ENCODE peak calls at places on chromosomes 4 and X, in seven cellular contexts. U is right atrium auricular region, G is testis, M is spleen, B is upper lobe of right lung, W is dorsolateral prefrontal cortex, P is left lung. Z is an unnamed sample.
A peak's percentile ranks its signal among the peaks of the same experiment; 100 is the strongest.

GRCh38 chr4:123616970-123617392 is 220.4 kb downstream of the SPRY1 start:
- DNase-seq in U (peak; percentile 82), W (peak; percentile 41), B (no peak), G (peak; percentile 48), M (no peak), P (peak; percentile 28), Z (peak; percentile 77)

GRCh38 chr4:159410076-159410777 is 307.3 kb downstream of the RAPGEF2 start:
- DNase-seq in M (no peak), B (no peak), P (no peak), U (no peak), W (no peak), G (no peak), Z (no peak)

GRCh38 chr4:169243808-169244207 is 26.9 kb downstream of the SH3RF1 start:
- DNase-seq in B (no peak), U (no peak), M (no peak), G (no peak), W (no peak), P (no peak), Z (no peak)

GRCh38 chr4:8353158-8353495 is 83.6 kb downstream of the HTRA3 start:
- DNase-seq in G (no peak), M (no peak), U (no peak), B (no peak), P (no peak), W (peak; percentile 14), Z (no peak)

GRCh38 chr4:186765138-186765537 is 41.5 kb upstream of the FAT1 start:
- DNase-seq in B (no peak), U (no peak), W (no peak), G (no peak), M (no peak), P (no peak), Z (no peak)

GRCh38 chrX:110851780-110852179 is 56.2 kb upstream of the CHRDL1 start:
- DNase-seq in M (no peak), G (no peak), P (no peak), B (no peak), U (no peak), W (no peak), Z (no peak)

GRCh38 chr4:104967034-104967401 is 179.7 kb upstream of the TET2 start:
- DNase-seq in U (no peak), G (no peak), B (no peak), W (no peak), M (no peak), P (no peak), Z (no peak)

GRCh38 chr4:177375372-177375771 is 65.7 kb downstream of the NEIL3 start:
- DNase-seq in B (no peak), P (no peak), U (no peak), G (no peak), W (no peak), M (no peak), Z (no peak)

GRCh38 chr4:183966371-183966770 is 61.3 kb downstream of the STOX2 start:
- DNase-seq in P (no peak), M (no peak), B (no peak), G (no peak), U (no peak), W (no peak), Z (no peak)

GRCh38 chr4:78645853-78646757 is 94.5 kb downstream of the ANXA3 start:
- DNase-seq in B (no peak), P (no peak), W (peak; percentile 52), U (peak; percentile 92), M (no peak), G (peak; percentile 81), Z (peak; percentile 59)

GRCh38 chr4:78766026-78766425 is 10.1 kb upstream of the BMP2K start:
- DNase-seq in M (no peak), U (no peak), W (no peak), P (no peak), G (no peak), B (no peak), Z (no peak)

GRCh38 chr4:78569291-78569821 is 17.8 kb downstream of the ANXA3 start:
- DNase-seq in M (no peak), P (no peak), W (no peak), G (no peak), U (no peak), B (no peak), Z (no peak)

GRCh38 chr4:185916683-185917082 is 104.7 kb upstream of the SORBS2 start:
- DNase-seq in U (no peak), W (no peak), M (no peak), B (no peak), G (no peak), P (no peak), Z (no peak)

GRCh38 chr4:101347267-101347556 is at the start of gene PPP3CA:
- DNase-seq in P (no peak), G (no peak), W (no peak), M (no peak), B (no peak), U (no peak), Z (peak; percentile 78)

GRCh38 chr4:184911310-184911709 is 85.5 kb upstream of the ACSL1 start:
- DNase-seq in W (no peak), G (no peak), U (no peak), B (no peak), P (no peak), M (no peak), Z (no peak)

DNA sequence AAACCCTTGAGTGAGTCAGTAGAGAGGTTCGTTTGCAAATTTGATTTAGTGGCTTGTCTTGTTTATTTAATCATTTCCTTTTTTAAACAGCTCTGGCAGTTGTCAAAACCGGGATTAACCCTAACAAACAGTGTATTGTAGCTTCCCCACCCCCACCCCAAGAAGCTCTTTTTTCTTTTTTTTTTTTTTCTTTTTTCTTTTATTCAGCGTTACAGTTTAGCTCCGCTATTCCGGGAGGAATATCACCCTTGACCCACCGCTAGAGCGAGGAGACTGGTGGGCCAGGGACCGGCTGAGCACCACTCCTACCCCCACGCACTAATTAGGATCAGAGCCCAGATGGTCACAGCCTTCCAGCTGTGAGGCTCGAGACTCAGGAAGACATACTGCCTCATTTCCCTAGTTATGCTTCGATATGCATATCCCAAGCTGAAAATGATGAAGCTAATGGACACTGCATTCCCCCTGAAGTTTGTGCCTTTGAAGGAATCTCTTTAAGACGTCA is 2.0 kb downstream of the PARM1 start:
- DNase-seq in G (peak; percentile 36), U (no peak), M (no peak), B (no peak), P (no peak), W (no peak), Z (no peak)
- H3K4me3 ChIP-seq in G (peak overlapping the region; percentile 79), U (peak overlapping the region; percentile 72), M (peak overlapping the region; percentile 51), B (peak overlapping the region; percentile 65), P (peak overlapping the region; percentile 37), W (peak overlapping the region; percentile 71), Z (peak overlapping the region; percentile 59)

DNA sequence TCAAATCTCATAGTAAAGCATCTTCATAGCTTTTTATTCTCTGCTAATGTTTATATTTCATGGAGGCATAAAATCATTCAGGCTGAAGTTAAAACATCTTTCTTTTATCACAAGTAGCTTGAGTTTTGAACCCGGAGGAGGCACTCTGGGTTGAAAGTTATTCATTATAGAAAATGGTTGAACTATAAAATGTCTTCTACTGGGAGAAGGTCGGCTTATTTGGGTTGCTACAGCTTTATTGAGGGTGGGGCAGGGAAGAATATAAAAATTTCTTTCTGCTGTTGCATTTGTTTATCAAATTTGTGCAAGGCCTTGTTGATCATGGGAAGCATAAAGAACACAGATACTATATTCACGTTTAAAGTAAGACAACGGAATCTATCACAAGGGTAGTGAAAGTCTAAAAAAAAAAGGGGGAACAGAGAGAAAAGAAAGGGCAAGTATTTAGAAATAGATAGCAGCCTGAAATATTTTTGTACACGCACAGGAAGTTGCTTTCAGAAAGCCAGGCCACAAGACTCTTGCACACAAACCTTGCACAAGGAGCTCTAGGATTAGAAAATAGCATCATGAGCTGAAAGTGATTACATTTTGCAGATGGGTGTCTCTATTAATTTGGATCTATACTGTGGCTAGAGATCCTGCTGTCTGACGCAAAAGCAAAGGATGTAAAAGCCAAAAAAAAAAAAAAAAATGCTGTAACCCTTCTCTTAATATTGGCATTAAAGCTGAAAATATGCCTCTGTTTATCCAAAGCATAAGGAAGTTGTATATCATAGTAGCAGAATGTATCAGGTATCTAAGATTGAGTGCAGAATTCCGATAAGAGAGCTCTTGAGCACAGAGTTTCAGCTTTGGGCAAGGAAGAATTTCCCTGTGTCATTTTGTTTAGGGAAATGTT is 37.2 kb upstream of the FAM9C start:
- DNase-seq in B (no peak), M (no peak), W (no peak), U (no peak), G (no peak), P (no peak), Z (no peak)
- H3K27ac ChIP-seq in B (peak overlapping the region; percentile 63), M (peak overlapping the region; percentile 89), W (no peak overlapping the region), U (no peak overlapping the region), G (no peak overlapping the region), P (peak overlapping the region; percentile 55), Z (peak overlapping the region; percentile 58)

DNA sequence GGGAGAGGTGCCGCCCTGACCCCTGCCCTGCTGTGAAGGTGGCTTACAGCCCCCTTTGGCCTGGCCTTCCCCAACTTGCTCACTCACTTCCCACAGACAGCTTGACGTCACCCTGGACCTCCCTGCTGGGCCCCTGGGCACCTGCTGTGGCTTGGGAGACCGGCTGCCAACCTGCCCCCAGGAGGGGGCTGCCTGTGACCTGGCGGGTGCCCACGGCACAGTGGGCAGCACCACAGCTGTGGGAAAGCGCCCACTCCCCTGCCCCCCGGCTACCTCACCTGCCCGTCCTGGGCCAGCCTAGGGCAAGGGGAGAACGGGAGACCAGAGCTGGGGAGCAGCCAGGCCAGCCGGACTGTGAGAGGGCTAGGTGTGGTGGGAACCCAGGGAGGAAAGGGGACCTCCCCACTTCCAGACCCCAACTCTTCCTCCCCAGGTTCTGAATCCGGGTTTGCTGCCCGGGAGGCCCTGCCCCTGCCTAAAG is 2.4 kb upstream of the ZFP92 start:
- DNase-seq in M (peak; percentile 73), G (no peak), W (no peak), P (no peak), B (no peak), U (no peak), Z (no peak)
- TF ChIP-seq CTCF in M (no peak), G (no peak), W (no peak), P (no peak), B (no peak), U (no peak), Z (no peak)

GRCh38 chr4:95596676-95597075 is 47.9 kb upstream of the UNC5C start:
- DNase-seq in U (no peak), G (no peak), B (no peak), P (no peak), M (no peak), W (no peak), Z (no peak)
- H3K4me3 ChIP-seq in U (no peak overlapping the region), G (no peak overlapping the region), B (no peak overlapping the region), P (no peak overlapping the region), M (no peak overlapping the region), W (no peak overlapping the region), Z (no peak overlapping the region)

GRCh38 chr4:23401572-23401971 is 488.3 kb downstream of the PPARGC1A start:
- DNase-seq in B (no peak), G (no peak), P (no peak), U (no peak), M (no peak), W (no peak), Z (no peak)
- H3K27ac ChIP-seq in B (no peak overlapping the region), G (no peak overlapping the region), P (no peak overlapping the region), U (no peak overlapping the region), M (no peak overlapping the region), W (no peak overlapping the region), Z (no peak overlapping the region)

DNA sequence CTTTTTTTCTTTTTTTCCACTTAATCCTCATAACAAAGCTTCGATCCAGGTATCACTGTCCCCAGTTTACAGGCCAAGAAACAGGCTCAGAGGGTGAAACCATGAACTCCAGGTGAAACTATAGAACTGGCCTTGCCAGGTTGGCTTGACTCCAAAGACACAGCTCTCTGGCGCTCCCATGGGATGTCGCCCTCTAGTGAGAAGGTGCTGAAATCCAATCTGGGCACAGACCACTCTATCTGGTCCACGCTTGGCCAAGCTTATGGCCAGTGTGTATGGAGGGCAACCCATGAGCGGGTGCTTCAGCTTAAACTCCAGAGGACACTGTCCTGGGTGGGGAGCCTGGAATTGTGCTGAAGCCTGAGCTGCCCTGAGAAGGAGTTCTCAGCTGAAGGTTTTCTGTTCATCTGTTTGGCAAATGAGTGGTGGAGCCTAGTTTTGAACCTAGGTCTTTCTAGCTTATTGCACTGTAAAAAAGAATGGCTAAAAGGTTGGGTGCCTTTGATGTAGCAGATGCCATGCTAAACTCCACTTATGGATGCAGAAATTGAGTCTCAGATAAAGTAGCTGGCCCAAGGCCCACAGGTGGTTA is 70.5 kb downstream of the SEL1L3 start:
- DNase-seq in G (peak; percentile 60), B (no peak), U (no peak), M (no peak), P (no peak), W (no peak), Z (no peak)
- TF ChIP-seq CTCF in G (no peak), B (peak; percentile 48), U (peak; percentile 25), M (peak; percentile 45), P (no peak), W (no peak), Z (peak; percentile 50)

Z was measured in lower lobe of right lung.